ENCODE peak calls at places on chromosome 3, in seven cellular contexts. X, R, G, C, P, W and H are unnamed samples.

GRCh38 chr3:28575100-28575747 is 226.6 kb upstream of the AZI2 start:
- DNase-seq in W (peak), X (peak), G (no peak), C (peak), P (peak), R (peak), H (no peak)

GRCh38 chr3:62248831-62249776 is 124.2 kb downstream of the FEZF2 start:
- DNase-seq in C (no peak), X (no peak), G (no peak), W (no peak), P (no peak), R (no peak), H (no peak)

GRCh38 chr3:196287405-196288140 is at the start of gene PCYT1A:
- DNase-seq in G (peak), P (peak), R (peak), C (peak), W (peak), X (peak), H (peak)

GRCh38 chr3:123997543-123997942 is 5.6 kb upstream of the ROPN1 start:
- DNase-seq in R (no peak), W (no peak), X (no peak), G (no peak), P (no peak), C (no peak), H (no peak)

GRCh38 chr3:23650371-23651140 is 155.2 kb upstream of the UBE2E1 start:
- DNase-seq in C (no peak), R (no peak), X (no peak), W (no peak), P (no peak), G (peak), H (no peak)

GRCh38 chr3:127715541-127715940 is 42.8 kb downstream of the ABTB1 start:
- DNase-seq in G (no peak), W (no peak), R (no peak), P (no peak), C (no peak), X (no peak), H (no peak)

GRCh38 chr3:188331166-188331565 is 177.2 kb downstream of the LPP start:
- DNase-seq in W (no peak), P (no peak), R (no peak), C (no peak), G (no peak), X (no peak), H (no peak)

GRCh38 chr3:16060945-16061344 is 113.5 kb upstream of the GALNT15 start:
- DNase-seq in G (no peak), P (no peak), C (no peak), R (peak), W (peak), X (no peak), H (no peak)

GRCh38 chr3:139559541-139559940 is 20.0 kb upstream of the RBP1 start:
- DNase-seq in G (no peak), P (no peak), W (no peak), X (no peak), R (no peak), C (no peak), H (no peak)

GRCh38 chr3:67558429-67558828 is 96.0 kb downstream of the SUCLG2 start:
- DNase-seq in X (no peak), W (no peak), G (no peak), C (no peak), R (no peak), P (no peak), H (no peak)

GRCh38 chr3:185796431-185797107 is 28.3 kb downstream of the IGF2BP2 start:
- DNase-seq in R (no peak), W (no peak), X (peak), G (peak), C (no peak), P (peak), H (no peak)

GRCh38 chr3:191068946-191069813 is 129.9 kb upstream of the OSTN start:
- DNase-seq in G (no peak), W (no peak), C (no peak), X (no peak), P (no peak), R (no peak), H (no peak)

GRCh38 chr3:157353657-157354056 is 83.0 kb upstream of the PTX3 start:
- DNase-seq in P (no peak), R (no peak), X (no peak), W (no peak), G (no peak), C (no peak), H (no peak)

GRCh38 chr3:59566481-59566975 is 516.7 kb upstream of the CFAP20DC start:
- DNase-seq in X (no peak), W (no peak), R (no peak), G (no peak), C (no peak), P (no peak), H (peak)

GRCh38 chr3:180036678-180037455 is at the start of gene PEX5L:
- DNase-seq in P (peak), C (peak), R (peak), G (no peak), W (no peak), X (peak), H (no peak)

GRCh38 chr3:67526246-67526645 is 128.2 kb downstream of the SUCLG2 start:
- DNase-seq in R (no peak), G (peak), C (no peak), X (no peak), P (no peak), W (no peak), H (no peak)

GRCh38 chr3:62727576-62727975 is 147.6 kb downstream of the CADPS start:
- DNase-seq in G (no peak), W (no peak), X (no peak), P (no peak), C (no peak), R (no peak), H (no peak)

DNA sequence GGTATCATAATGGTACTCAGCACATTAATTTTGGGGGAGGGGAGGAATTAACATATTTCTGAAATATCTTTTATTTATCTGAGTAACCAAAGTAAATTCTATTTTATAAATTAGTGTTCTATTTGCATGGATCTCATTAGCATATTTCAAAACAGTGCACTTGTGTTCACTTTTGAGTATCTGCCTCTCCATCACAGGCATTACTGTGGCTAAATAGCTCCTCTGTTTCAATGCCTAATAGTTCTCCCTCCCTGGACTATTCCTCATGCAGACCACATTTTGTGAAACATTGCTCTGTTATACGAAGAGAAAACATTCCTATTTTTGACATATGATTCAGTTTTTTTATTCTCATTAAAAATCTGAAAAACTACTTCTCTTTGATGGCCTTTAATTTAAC is 1127.8 kb downstream of the TUSC7 start:
- DNase-seq in C (no peak), W (no peak), R (no peak), P (no peak), X (no peak), G (no peak), H (no peak)
- H3K4me3 ChIP-seq in C (no peak), W (no peak), R (no peak), P (no peak), X (no peak), G (no peak), H (no peak)

GRCh38 chr3:198113219-198114053 is 153.4 kb downstream of the LMLN start:
- DNase-seq in R (peak), C (peak), P (no peak), G (no peak), X (no peak), W (no peak), H (no peak)
- H3K4me3 ChIP-seq in R (peak), C (no peak), P (no peak), G (no peak), X (peak), W (peak), H (no peak)

DNA sequence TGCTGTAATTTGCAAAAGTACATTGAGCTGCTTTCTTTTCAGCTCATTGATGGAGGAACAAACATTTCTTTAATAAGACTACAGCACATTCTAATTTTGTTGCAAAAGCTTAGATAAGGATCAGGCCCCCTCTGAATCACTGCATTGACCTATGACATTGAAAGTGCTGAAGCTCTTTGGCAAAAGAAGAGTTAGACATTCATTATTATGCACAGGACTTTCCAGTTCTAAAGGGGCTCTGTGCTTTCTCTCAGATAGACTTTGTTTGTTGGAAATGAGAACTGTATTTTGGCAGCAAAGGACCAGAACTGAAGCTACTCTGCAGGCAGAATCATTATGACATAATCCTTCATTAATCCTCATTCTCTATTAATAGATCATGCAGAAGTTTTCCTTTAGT is 252.9 kb upstream of the SOX2 start:
- DNase-seq in G (no peak), R (no peak), W (no peak), X (no peak), P (no peak), C (no peak), H (no peak)
- H3K4me3 ChIP-seq in G (no peak), R (no peak), W (no peak), X (no peak), P (no peak), C (no peak), H (no peak)

DNA sequence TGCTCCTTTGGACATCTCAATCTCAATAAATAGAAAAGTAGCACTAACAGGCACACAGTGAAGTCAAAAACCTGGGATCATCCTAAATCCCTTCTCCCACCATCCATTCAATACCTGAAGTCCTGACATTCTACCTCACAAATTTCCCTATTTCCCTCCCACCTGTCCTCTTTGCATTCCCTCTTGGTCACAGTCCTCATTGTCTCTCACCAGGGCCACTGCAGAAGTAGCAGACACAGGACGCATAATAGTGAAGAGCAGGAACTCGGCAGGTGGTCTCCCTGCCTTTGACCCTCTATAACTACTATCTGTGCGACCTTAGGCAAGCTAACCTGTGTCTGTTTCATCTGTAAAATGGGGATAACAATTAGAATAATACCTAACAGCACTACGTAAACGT is 2.3 kb downstream of the THOC7 start:
- DNase-seq in C (no peak), P (no peak), X (no peak), R (no peak), W (no peak), G (no peak), H (no peak)
- H3K4me3 ChIP-seq in C (no peak), P (no peak), X (no peak), R (no peak), W (no peak), G (no peak), H (no peak)

GRCh38 chr3:47782538-47783308 is 1.0 kb upstream of the SMARCC1 start:
- DNase-seq in G (no peak), R (no peak), C (no peak), W (no peak), P (no peak), X (no peak), H (peak)
- H3K4me3 ChIP-seq in G (peak), R (peak), C (peak), W (peak), P (peak), X (peak), H (peak)

DNA sequence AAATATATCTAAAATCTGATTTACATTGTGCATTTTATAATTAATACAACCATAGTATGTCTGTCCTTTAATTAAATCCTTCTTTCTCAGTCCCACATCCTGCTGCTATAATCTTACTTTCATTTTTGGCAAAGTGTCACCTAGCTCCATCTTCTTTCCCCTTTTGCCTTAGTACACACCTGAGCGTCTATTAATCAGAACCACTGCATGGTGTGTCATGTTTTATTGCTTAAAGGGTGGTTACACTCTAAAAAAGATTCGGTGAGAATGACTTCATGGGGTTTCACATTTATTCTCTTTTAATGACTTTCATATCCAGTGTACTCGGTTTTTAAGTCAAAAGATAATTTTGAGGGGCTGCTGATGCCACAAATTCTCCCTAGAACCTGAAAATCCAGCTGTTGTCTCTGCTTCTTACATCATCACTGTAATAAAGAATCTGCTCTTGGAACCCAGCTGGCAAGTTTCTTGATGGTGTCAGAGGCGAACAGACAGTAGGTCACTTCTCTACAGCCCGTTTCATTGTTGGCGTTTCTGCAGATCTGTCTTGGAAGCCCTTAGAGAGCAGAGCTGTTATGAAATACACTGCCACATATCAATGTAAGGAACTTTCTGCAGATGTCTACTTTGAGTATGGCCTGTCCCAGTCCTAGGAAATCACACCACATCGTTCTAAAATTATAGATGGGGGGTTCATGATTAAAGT is 99.7 kb downstream of the TIGIT start:
- DNase-seq in P (no peak), R (no peak), G (no peak), C (no peak), W (no peak), X (no peak), H (no peak)
- H3K4me3 ChIP-seq in P (no peak), R (no peak), G (no peak), C (no peak), W (no peak), X (no peak), H (no peak)

GRCh38 chr3:147369671-147370123 is 36.6 kb downstream of the ZIC4 start:
- DNase-seq in C (no peak), X (no peak), G (no peak), P (no peak), R (no peak), W (no peak), H (no peak)

GRCh38 chr3:147372525-147373027 is 33.8 kb downstream of the ZIC4 start:
- DNase-seq in X (no peak), G (no peak), W (no peak), C (no peak), R (no peak), P (no peak), H (no peak)

GRCh38 chr3:147370316-147370715 is 36.0 kb downstream of the ZIC4 start:
- DNase-seq in R (no peak), X (no peak), W (no peak), C (no peak), G (no peak), P (no peak), H (no peak)

GRCh38 chr3:147371771-147372340 is 34.5 kb downstream of the ZIC4 start:
- DNase-seq in C (no peak), X (no peak), W (no peak), G (no peak), R (no peak), P (no peak), H (no peak)

DNA sequence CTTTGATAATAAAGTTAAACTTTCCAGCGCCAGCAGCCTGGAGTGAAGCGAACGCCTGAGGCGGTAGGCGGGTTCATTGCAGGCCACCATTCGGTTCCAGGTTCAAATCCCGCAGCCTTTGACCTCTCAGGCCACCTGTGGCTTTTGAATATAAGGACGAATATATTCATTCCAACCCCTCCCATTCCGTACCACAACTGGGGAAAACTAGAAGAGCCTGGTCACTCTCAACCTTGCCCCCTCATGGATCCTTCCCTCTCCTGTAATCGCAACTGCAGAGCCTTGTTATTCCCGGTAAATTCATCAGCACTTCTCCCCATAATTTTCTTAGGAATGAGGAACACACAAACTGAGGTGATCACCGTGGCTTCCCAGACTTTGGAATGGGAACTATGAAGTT is 35.2 kb downstream of the ZIC4 start:
- DNase-seq in R (no peak), P (no peak), C (no peak), W (no peak), G (no peak), X (no peak), H (no peak)
- H3K4me3 ChIP-seq in R (no peak), P (no peak), C (no peak), W (no peak), G (no peak), X (no peak), H (no peak)

GRCh38 chr3:104281713-104282112 is 1085.0 kb upstream of the ALCAM start:
- DNase-seq in P (no peak), G (no peak), R (no peak), W (no peak), X (no peak), C (no peak), H (no peak)

GRCh38 chr3:104275199-104275598 is 1091.5 kb upstream of the ALCAM start:
- DNase-seq in X (no peak), G (no peak), P (no peak), R (no peak), W (no peak), C (no peak), H (no peak)

DNA sequence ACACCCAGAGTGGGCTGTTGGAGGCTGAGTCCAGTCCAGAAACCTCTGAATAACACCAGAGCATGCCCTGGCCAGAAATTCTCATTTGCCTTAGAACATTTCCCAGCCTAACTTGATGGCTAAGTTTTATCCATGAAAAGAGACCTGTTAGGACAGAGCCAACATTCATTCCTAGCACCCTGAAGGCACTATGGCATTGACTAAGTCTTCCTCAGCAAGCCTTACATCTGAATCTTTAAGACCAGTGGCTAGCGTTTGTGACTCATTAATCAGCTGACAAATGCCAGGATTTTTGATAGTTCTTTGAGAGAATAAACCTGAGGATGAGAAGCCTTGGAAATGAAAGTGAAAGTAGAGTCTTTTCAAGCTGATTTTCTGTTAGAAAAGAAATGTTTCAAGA is 1087.1 kb upstream of the ALCAM start:
- DNase-seq in G (no peak), X (no peak), R (no peak), P (no peak), W (no peak), C (no peak), H (no peak)
- H3K4me3 ChIP-seq in G (no peak), X (no peak), R (peak), P (no peak), W (peak), C (no peak), H (no peak)